ENCODE peak calls at places on chromosomes 4 and X, in nine cellular contexts. O is HT-29; U is A549; Q is cardiac fibroblast; M is cerebellum; P is CD8-positive, alpha-beta T cell; X is right atrium auricular region; B is activated T-cell treated with anti-CD3 and anti-CD28 coated beads, Interleukin-2, amount 50 U/mL, for 24 hours; J is HFF-Myc. A is an unnamed sample.

GRCh38 chrX:38805294-38806053 is 4.2 kb downstream of the MID1IP1 start:
- DNase-seq in O (peak), U (peak), Q (peak), M (no peak), P (peak), X (peak), B (peak), J (no peak), A (peak)

GRCh38 chr4:149605601-149606378 is 209.9 kb downstream of the IQCM start:
- DNase-seq in O (no peak), U (no peak), Q (no peak), M (no peak), P (no peak), X (no peak), B (no peak), J (peak), A (no peak)

GRCh38 chrX:108419401-108419800 is 18.8 kb downstream of the COL4A6 start:
- DNase-seq in O (no peak), U (no peak), Q (no peak), M (no peak), P (no peak), X (no peak), B (no peak), J (no peak), A (no peak)

GRCh38 chrX:72479324-72480274 is 93.0 kb downstream of the HDAC8 start:
- DNase-seq in O (peak), U (no peak), Q (no peak), M (no peak), P (no peak), X (no peak), B (no peak), J (no peak), A (peak)

GRCh38 chrX:34546366-34546765 is 110.7 kb downstream of the TMEM47 start:
- DNase-seq in O (no peak), U (no peak), Q (peak), M (no peak), P (no peak), X (no peak), B (no peak), J (no peak), A (no peak)

GRCh38 chrX:111100191-111100590 is 4.2 kb downstream of the PAK3 start:
- DNase-seq in O (peak), U (peak), Q (peak), M (no peak), P (peak), X (no peak), B (peak), J (peak), A (peak)

GRCh38 chr4:102299708-102300107 is 45.6 kb downstream of the SLC39A8 start:
- DNase-seq in O (peak), U (peak), Q (peak), M (peak), P (peak), X (peak), B (no peak), J (peak), A (peak)

GRCh38 chr4:187606581-187606980 is 389.0 kb upstream of the ZFP42 start:
- DNase-seq in O (peak), U (peak), Q (peak), M (no peak), P (no peak), X (no peak), B (no peak), J (no peak), A (peak)

GRCh38 chr4:41258783-41259182 is 2.1 kb downstream of the UCHL1 start:
- DNase-seq in O (peak), U (peak), Q (peak), M (peak), P (no peak), X (peak), B (no peak), J (peak), A (peak)

GRCh38 chr4:110622841-110623709 is at the start of gene PITX2:
- DNase-seq in O (peak), U (no peak), Q (peak), M (peak), P (no peak), X (peak), B (peak), J (peak), A (peak)

GRCh38 chr4:157012781-157013180 is 41.2 kb upstream of the PDGFC start:
- DNase-seq in O (no peak), U (no peak), Q (peak), M (no peak), P (no peak), X (no peak), B (no peak), J (no peak), A (no peak)

GRCh38 chr4:2332201-2332975 is 70.5 kb upstream of the MXD4 start:
- DNase-seq in O (no peak), U (no peak), Q (no peak), M (no peak), P (no peak), X (peak), B (no peak), J (no peak), A (no peak)

GRCh38 chr4:25441519-25442117 is 64.6 kb downstream of the ANAPC4 start:
- DNase-seq in O (peak), U (peak), Q (peak), M (peak), P (no peak), X (no peak), B (no peak), J (no peak), A (peak)

GRCh38 chr4:124907881-124908280 is 195.3 kb upstream of the ANKRD50 start:
- DNase-seq in O (no peak), U (no peak), Q (peak), M (no peak), P (no peak), X (no peak), B (no peak), J (peak), A (no peak)

GRCh38 chr4:52157641-52158316 is 106.7 kb downstream of the SPATA18 start:
- DNase-seq in O (no peak), U (no peak), Q (peak), M (no peak), P (no peak), X (no peak), B (no peak), J (no peak), A (no peak)

GRCh38 chr4:153970169-153970568 is 181.3 kb upstream of the SFRP2 start:
- DNase-seq in O (no peak), U (no peak), Q (no peak), M (no peak), P (no peak), X (no peak), B (no peak), J (no peak), A (no peak)

GRCh38 chr4:169658970-169659735 is 38.8 kb downstream of the CLCN3 start:
- DNase-seq in O (peak), U (no peak), Q (no peak), M (no peak), P (no peak), X (no peak), B (no peak), J (no peak), A (no peak)

GRCh38 chr4:3077796-3078195 is 3.3 kb downstream of the HTT start:
- DNase-seq in O (no peak), U (no peak), Q (no peak), M (no peak), P (no peak), X (no peak), B (no peak), J (no peak), A (no peak)

GRCh38 chr4:154399259-154399974 is 92.2 kb downstream of the DCHS2 start:
- DNase-seq in O (peak), U (peak), Q (peak), M (no peak), P (no peak), X (no peak), B (no peak), J (no peak), A (peak)

GRCh38 chr4:119540249-119540648 is 88.4 kb downstream of the PDE5A start:
- DNase-seq in O (no peak), U (no peak), Q (no peak), M (no peak), P (no peak), X (no peak), B (no peak), J (no peak), A (no peak)

GRCh38 chr4:59091376-59092142 is 1981.4 kb upstream of the IGFBP7 start:
- DNase-seq in O (no peak), U (no peak), Q (no peak), M (no peak), P (no peak), X (no peak), B (no peak), J (no peak), A (peak)

GRCh38 chrX:96183843-96184242 is 500.8 kb upstream of the DIAPH2 start:
- DNase-seq in O (peak), U (no peak), Q (peak), M (no peak), P (no peak), X (no peak), B (no peak), J (no peak), A (no peak)

GRCh38 chr4:78058591-78059523 is 1.7 kb downstream of the FRAS1 start:
- DNase-seq in O (peak), U (peak), Q (peak), M (peak), P (peak), X (no peak), B (peak), J (peak), A (peak)

GRCh38 chr4:26127851-26128337 is 192.9 kb upstream of the RBPJ start:
- DNase-seq in O (no peak), U (no peak), Q (no peak), M (no peak), P (no peak), X (no peak), B (no peak), J (no peak), A (peak)

GRCh38 chrX:100643943-100644587 is at the start of gene SRPX2:
- DNase-seq in O (peak), U (peak), Q (peak), M (no peak), P (no peak), X (peak), B (no peak), J (peak), A (no peak)

GRCh38 chr4:74969507-74970474 is 36.9 kb downstream of the PARM1 start:
- DNase-seq in O (no peak), U (no peak), Q (peak), M (no peak), P (no peak), X (no peak), B (no peak), J (no peak), A (peak)

GRCh38 chr4:174154455-174154854 is 129.0 kb downstream of the FBXO8 start:
- DNase-seq in O (peak), U (peak), Q (peak), M (no peak), P (no peak), X (no peak), B (no peak), J (no peak), A (peak)

GRCh38 chr4:72118017-72118416 is 86.2 kb downstream of the NPFFR2 start:
- DNase-seq in O (no peak), U (no peak), Q (no peak), M (no peak), P (no peak), X (no peak), B (no peak), J (no peak), A (no peak)

GRCh38 chr4:11366859-11367258 is 61.8 kb downstream of the HS3ST1 start:
- DNase-seq in O (no peak), U (no peak), Q (no peak), M (no peak), P (no peak), X (no peak), B (no peak), J (no peak), A (peak)

GRCh38 chr4:135240796-135241195 is 1039.2 kb upstream of the PABPC4L start:
- DNase-seq in O (no peak), U (no peak), Q (peak), M (no peak), P (no peak), X (no peak), B (no peak), J (no peak), A (peak)

GRCh38 chr4:118968813-118969212 is 80.2 kb downstream of the SYNPO2 start:
- DNase-seq in O (no peak), U (no peak), Q (no peak), M (no peak), P (no peak), X (no peak), B (no peak), J (no peak), A (no peak)

GRCh38 chr4:5990446-5991160 is 27.6 kb downstream of the C4orf50 start:
- DNase-seq in O (no peak), U (no peak), Q (no peak), M (no peak), P (no peak), X (no peak), B (no peak), J (no peak), A (no peak)

GRCh38 chr4:98625399-98625798 is 33.0 kb downstream of the TSPAN5 start:
- DNase-seq in O (no peak), U (no peak), Q (no peak), M (no peak), P (no peak), X (no peak), B (no peak), J (no peak), A (no peak)

GRCh38 chr4:143207555-143207954 is 22.8 kb downstream of the USP38 start:
- DNase-seq in O (peak), U (no peak), Q (peak), M (peak), P (no peak), X (no peak), B (no peak), J (no peak), A (peak)

GRCh38 chrX:130144509-130144908 is 21.1 kb downstream of the AIFM1 start:
- DNase-seq in O (no peak), U (no peak), Q (peak), M (peak), P (no peak), X (no peak), B (no peak), J (no peak), A (no peak)

GRCh38 chr4:181030961-181031360 is 1212.2 kb upstream of the TENM3 start:
- DNase-seq in O (no peak), U (no peak), Q (peak), M (no peak), P (no peak), X (no peak), B (no peak), J (no peak), A (no peak)